ENCODE peak calls at places on chromosomes 1 and 21, in nine cellular contexts. J is tibial nerve, A is IMR-90, N is foreskin fibroblast, Q is BE2C, E is prostate gland, Y is A549, M is ovary, I is kidney epithelial cell. F is an unnamed sample.

GRCh38 chr1:229381234-229381633 is 38.4 kb upstream of the CCSAP start:
- DNase-seq in Y (no peak), J (no peak), I (no peak), Q (peak; percentile 18), E (no peak), A (no peak), M (no peak), N (no peak), F (no peak)

GRCh38 chr1:160325252-160325651 is 17.8 kb downstream of the COPA start:
- DNase-seq in N (no peak), A (no peak), Q (no peak), M (no peak), J (no peak), E (no peak), Y (no peak), I (no peak), F (peak; percentile 47)

GRCh38 chr1:205528887-205529825 is 24.7 kb downstream of the CDK18 start:
- DNase-seq in I (no peak), M (peak; percentile 93), E (peak; percentile 79), J (peak; percentile 67), Y (peak; percentile 66), A (peak; percentile 50), N (peak; percentile 89), Q (peak; percentile 92), F (no peak)

GRCh38 chr1:43836267-43836951 is 97.2 kb upstream of the ARTN start:
- DNase-seq in Q (peak; percentile 92), M (peak; percentile 58), J (no peak), A (no peak), Y (no peak), E (no peak), I (no peak), N (peak; percentile 52), F (no peak)

GRCh38 chr1:116686723-116687368 is 19.3 kb upstream of the IGSF3 start:
- DNase-seq in A (no peak), E (no peak), Q (no peak), Y (peak; percentile 35), M (no peak), J (no peak), I (no peak), N (no peak), F (no peak)

GRCh38 chr1:149848811-149849210 is 50.6 kb upstream of the BOLA1 start:
- DNase-seq in A (no peak), Q (no peak), E (peak; percentile 3), J (no peak), N (peak; percentile 33), I (no peak), Y (no peak), M (no peak), F (no peak)

GRCh38 chr1:12462586-12462985 is 155.4 kb downstream of the DHRS3 start:
- DNase-seq in N (no peak), M (no peak), A (no peak), Q (no peak), J (no peak), I (no peak), E (no peak), Y (no peak), F (no peak)

GRCh38 chr1:44819594-44820327 is 11.4 kb downstream of the BTBD19 start:
- DNase-seq in Y (peak; percentile 94), A (peak; percentile 95), N (peak; percentile 94), M (peak; percentile 85), E (peak; percentile 56), J (peak; percentile 50), I (peak; percentile 85), Q (peak; percentile 73), F (peak; percentile 72)

GRCh38 chr1:230334447-230334837 is 91.7 kb downstream of the PGBD5 start:
- DNase-seq in E (no peak), J (no peak), M (no peak), Q (no peak), A (no peak), Y (no peak), I (no peak), N (no peak), F (no peak)

GRCh38 chr1:74995848-74996247 is 138.3 kb upstream of the LHX8 start:
- DNase-seq in A (no peak), M (no peak), Q (no peak), J (no peak), Y (no peak), I (no peak), E (no peak), N (no peak), F (no peak)

GRCh38 chr1:37854406-37854805 is 5.0 kb downstream of the MTF1 start:
- DNase-seq in Q (no peak), N (no peak), M (no peak), A (no peak), I (no peak), Y (no peak), J (no peak), E (no peak), F (no peak)

GRCh38 chr21:35156293-35156976 is 107.3 kb upstream of the RUNX1 start:
- DNase-seq in N (no peak), E (no peak), J (no peak), I (no peak), Y (peak; percentile 12), Q (no peak), M (no peak), A (no peak), F (no peak)

DNA sequence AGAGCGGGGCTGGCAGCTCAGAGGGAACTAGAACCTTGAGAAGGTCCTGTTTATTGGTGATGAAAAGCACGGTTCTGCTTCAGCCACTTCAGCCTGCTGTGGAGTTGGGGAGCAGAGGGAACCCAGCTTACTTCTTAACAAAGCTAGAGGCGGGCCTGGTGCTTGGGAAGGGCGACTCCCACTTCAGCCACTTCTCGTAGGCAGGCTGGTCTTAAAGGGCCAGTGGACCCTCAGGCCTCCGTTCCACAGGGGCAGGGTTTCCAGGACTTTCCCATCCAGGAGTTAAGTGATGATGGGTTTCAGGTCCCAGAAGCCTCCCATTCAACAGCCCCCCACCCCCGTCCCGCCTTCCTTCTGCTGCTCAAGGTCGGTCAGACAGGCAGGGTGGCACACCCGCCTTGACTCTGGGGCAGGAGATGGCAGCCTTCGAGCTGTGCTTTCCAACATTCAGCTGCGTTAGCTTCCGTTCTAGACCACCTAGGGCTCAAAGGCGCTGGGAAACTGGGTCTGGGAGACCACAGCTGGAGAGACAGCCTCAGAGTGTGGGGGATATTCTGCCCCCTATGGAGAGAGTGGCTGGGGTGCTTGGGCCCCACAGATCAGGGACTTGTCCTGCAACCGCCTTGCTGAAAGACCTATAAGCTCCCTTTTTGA is 3.4 kb downstream of the RUNX3 start:
- DNase-seq in J (no peak), E (no peak), Q (no peak), N (peak; percentile 33), Y (no peak), A (no peak), M (no peak), I (no peak), F (no peak)
- H3K4me3 ChIP-seq in J (no peak overlapping the region), E (no peak overlapping the region), Q (no peak overlapping the region), N (peak overlapping the region; percentile 9), Y (no peak overlapping the region), A (no peak overlapping the region), M (no peak overlapping the region), I (no peak overlapping the region), F (no peak overlapping the region)

DNA sequence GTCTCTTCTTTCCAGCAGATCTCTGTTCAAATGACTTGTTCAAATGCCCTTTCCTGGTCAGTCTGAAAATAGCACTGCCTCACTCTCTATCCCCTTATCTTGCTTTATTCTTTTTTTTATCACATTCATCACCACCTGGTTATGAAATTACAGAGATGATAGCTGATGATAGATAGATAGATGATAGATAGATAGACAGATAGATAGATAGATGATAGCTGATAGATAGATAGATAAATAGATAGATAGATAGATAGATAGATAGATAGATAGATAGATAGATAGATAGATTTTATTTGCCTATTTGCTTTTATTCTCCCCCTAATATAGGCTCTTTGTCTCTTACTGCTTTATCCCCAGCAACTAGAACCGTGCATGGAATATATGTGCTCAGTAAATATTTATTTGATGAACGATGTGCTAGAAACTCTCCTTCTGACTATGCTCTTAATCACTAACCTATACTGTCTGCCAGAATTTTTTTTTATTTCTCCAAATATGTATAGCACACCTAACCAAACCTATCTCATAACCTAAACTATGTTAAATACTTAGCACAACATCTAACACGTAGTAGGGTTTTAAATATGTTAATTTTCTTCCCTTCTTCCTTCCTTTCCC is 372.8 kb upstream of the DUSP10 start:
- DNase-seq in E (no peak), M (no peak), A (no peak), Q (no peak), N (no peak), Y (no peak), J (no peak), I (no peak), F (no peak)
- H3K4me3 ChIP-seq in E (no peak overlapping the region), M (no peak overlapping the region), A (no peak overlapping the region), Q (no peak overlapping the region), N (no peak overlapping the region), Y (no peak overlapping the region), J (no peak overlapping the region), I (no peak overlapping the region), F (no peak overlapping the region)

GRCh38 chr1:26317612-26318337 is at the start of gene CD52:
- DNase-seq in J (no peak), Y (no peak), E (no peak), N (no peak), I (no peak), Q (no peak), A (no peak), M (no peak), F (no peak)
- H3K4me3 ChIP-seq in J (no peak within 1 kb of the TSS), Y (no peak within 1 kb of the TSS), E (no peak within 1 kb of the TSS), N (no peak within 1 kb of the TSS), I (no peak within 1 kb of the TSS), Q (no peak within 1 kb of the TSS), A (no peak within 1 kb of the TSS), M (no peak within 1 kb of the TSS), F (no peak within 1 kb of the TSS)

DNA sequence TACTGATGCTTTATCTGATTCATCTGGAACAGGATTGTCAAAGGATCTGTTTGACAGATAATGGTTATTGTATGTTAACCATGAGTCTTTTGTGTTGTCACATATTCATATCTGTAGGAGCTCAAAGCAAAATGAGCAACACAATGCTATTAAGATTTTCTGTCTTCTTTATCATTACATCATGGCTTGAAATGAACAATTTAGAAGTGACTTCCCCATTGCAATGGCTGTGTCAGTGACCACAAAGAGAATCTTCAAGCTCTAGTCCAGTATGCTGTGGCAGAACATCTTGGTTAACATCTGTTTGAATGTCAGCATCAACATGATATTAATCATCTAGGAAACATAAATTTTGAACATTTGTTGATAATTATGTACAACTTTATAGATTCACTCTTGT is 1148.5 kb downstream of the PLA2G4A start:
- DNase-seq in N (no peak), A (no peak), Y (no peak), J (no peak), M (no peak), Q (no peak), E (no peak), I (no peak), F (no peak)
- H3K4me3 ChIP-seq in N (no peak overlapping the region), A (no peak overlapping the region), Y (no peak overlapping the region), J (no peak overlapping the region), M (no peak overlapping the region), Q (no peak overlapping the region), E (no peak overlapping the region), I (no peak overlapping the region), F (no peak overlapping the region)

GRCh38 chr1:40389871-40390560 is 16.5 kb downstream of the SMAP2 start:
- DNase-seq in J (no peak), A (peak; percentile 93), I (no peak), E (no peak), Y (peak; percentile 7), Q (no peak), M (no peak), N (peak; percentile 94), F (no peak)
- H3K4me3 ChIP-seq in J (no peak overlapping the region), A (peak overlapping the region; percentile 1), I (no peak overlapping the region), E (no peak overlapping the region), Y (no peak overlapping the region), Q (no peak overlapping the region), M (no peak overlapping the region), N (no peak overlapping the region), F (no peak overlapping the region)